ENCODE peak calls at places on chromosomes 13 and 19, in nine cellular contexts. I is effector memory CD4-positive, alpha-beta T cell; Z is fibroblast of lung; B is heart right ventricle; M is A549; U is left ventricle myocardium inferior; C is adrenal gland; E is breast epithelium; X is right cardiac atrium. D is an unnamed sample.
A peak's percentile ranks its signal among the peaks of the same experiment; 100 is the strongest.

GRCh38 chr13:19573072-19573716 is 11.9 kb upstream of the TPTE2 start:
- DNase-seq in I (no peak), Z (no peak), B (no peak), M (no peak), U (no peak), C (no peak), E (no peak), X (no peak), D (no peak)

GRCh38 chr19:15840833-15841232 is 25.4 kb upstream of the OR10H1 start:
- DNase-seq in I (no peak), Z (no peak), B (no peak), M (no peak), U (no peak), C (no peak), E (no peak), X (no peak), D (no peak)

GRCh38 chr19:36139473-36140288 is at the start of gene CAPNS1:
- DNase-seq in I (peak; percentile 87), Z (peak; percentile 94), B (peak; percentile 98), M (peak; percentile 99), U (peak; percentile 99), C (peak; percentile 97), E (peak; percentile 96), X (peak; percentile 99), D (peak; percentile 98)

GRCh38 chr13:53028637-53029121 is at the start of gene OLFM4:
- DNase-seq in I (no peak), Z (no peak), B (no peak), M (no peak), U (no peak), C (no peak), E (no peak), X (no peak), D (no peak)

GRCh38 chr13:27857271-27857670 is 62.5 kb upstream of the PDX1 start:
- DNase-seq in I (no peak), Z (no peak), B (no peak), M (no peak), U (no peak), C (no peak), E (no peak), X (no peak), D (no peak)

GRCh38 chr13:101111894-101112293 is 304.4 kb downstream of the NALCN start:
- DNase-seq in I (no peak), Z (peak; percentile 6), B (no peak), M (no peak), U (no peak), C (no peak), E (no peak), X (no peak), D (no peak)

GRCh38 chr13:105063676-105064075 is 1471.8 kb downstream of the EFNB2 start:
- DNase-seq in I (no peak), Z (no peak), B (no peak), M (no peak), U (no peak), C (no peak), E (no peak), X (no peak), D (no peak)

GRCh38 chr19:3586124-3586626 is 897 bp downstream of the GIPC3 start:
- DNase-seq in I (no peak), Z (no peak), B (no peak), M (no peak), U (no peak), C (no peak), E (no peak), X (peak; percentile 70), D (no peak)

GRCh38 chr19:17889609-17890214 is 18.0 kb downstream of the SLC5A5 start:
- DNase-seq in I (no peak), Z (peak; percentile 46), B (peak; percentile 13), M (peak; percentile 40), U (no peak), C (peak; percentile 42), E (no peak), X (no peak), D (peak; percentile 34)

GRCh38 chr19:31128291-31128690 is 220.9 kb downstream of the TSHZ3 start:
- DNase-seq in I (no peak), Z (no peak), B (no peak), M (no peak), U (no peak), C (no peak), E (no peak), X (no peak), D (no peak)

GRCh38 chr19:17680235-17680722 is 7.9 kb downstream of the UNC13A start:
- DNase-seq in I (peak; percentile 22), Z (peak; percentile 42), B (peak; percentile 88), M (peak; percentile 71), U (peak; percentile 82), C (peak; percentile 84), E (no peak), X (peak; percentile 92), D (peak; percentile 35)

GRCh38 chr13:59671853-59672252 is 491.9 kb downstream of the DIAPH3 start:
- DNase-seq in I (no peak), Z (peak; percentile 26), B (no peak), M (no peak), U (no peak), C (peak; percentile 23), E (no peak), X (no peak), D (no peak)

GRCh38 chr19:39167461-39168257 is 29.1 kb upstream of the NCCRP1 start:
- DNase-seq in I (no peak), Z (no peak), B (no peak), M (no peak), U (no peak), C (no peak), E (peak; percentile 89), X (no peak), D (peak; percentile 93)
- H3K27ac ChIP-seq in I (no peak overlapping the region), Z (no peak overlapping the region), B (no peak overlapping the region), M (no peak overlapping the region), U (peak overlapping the region; percentile 54), C (no peak overlapping the region), E (peak overlapping the region; percentile 84), X (no peak overlapping the region), D (peak overlapping the region; percentile 94)

GRCh38 chr19:53381376-53381775 is 13.6 kb upstream of the ZNF765 start:
- DNase-seq in I (no peak), Z (no peak), B (no peak), M (no peak), U (no peak), C (no peak), E (no peak), X (no peak), D (no peak)
- H3K9me3 ChIP-seq in I (peaks cover 66% of the 10 kb centered on the region), Z (no peaks in the 10 kb centered on the region), B (peaks cover 52% of the 10 kb centered on the region), M (peaks cover 91% of the 10 kb centered on the region), U (peaks cover 45% of the 10 kb centered on the region), C (peaks cover 17% of the 10 kb centered on the region), E (peaks cover 50% of the 10 kb centered on the region), X (no peaks in the 10 kb centered on the region), D (no peaks in the 10 kb centered on the region)

GRCh38 chr13:91357613-91358383 is 10.3 kb downstream of the MIR17HG start:
- DNase-seq in I (no peak), Z (no peak), B (no peak), M (no peak), U (no peak), C (no peak), E (no peak), X (no peak), D (no peak)

GRCh38 chr13:91359071-91359470 is 11.6 kb downstream of the MIR17HG start:
- DNase-seq in I (no peak), Z (no peak), B (no peak), M (no peak), U (no peak), C (no peak), E (no peak), X (no peak), D (no peak)

GRCh38 chr13:91356919-91357612 is 9.6 kb downstream of the MIR17HG start:
- DNase-seq in I (no peak), Z (no peak), B (no peak), M (no peak), U (no peak), C (no peak), E (no peak), X (no peak), D (no peak)

GRCh38 chr13:91359566-91359965 is 12.1 kb downstream of the MIR17HG start:
- DNase-seq in I (no peak), Z (no peak), B (no peak), M (no peak), U (no peak), C (no peak), E (no peak), X (no peak), D (no peak)

GRCh38 chr13:91358384-91358776 is 10.9 kb downstream of the MIR17HG start:
- DNase-seq in I (no peak), Z (no peak), B (no peak), M (no peak), U (no peak), C (no peak), E (no peak), X (no peak), D (no peak)
- H3K4me1 ChIP-seq in I (no peaks in the 10 kb centered on the region), Z (no peaks in the 10 kb centered on the region), B (peaks cover 6% of the 10 kb centered on the region), M (peaks cover 26% of the 10 kb centered on the region), U (peaks cover 8% of the 10 kb centered on the region), C (peaks cover 6% of the 10 kb centered on the region), E (no peaks in the 10 kb centered on the region), X (no peaks in the 10 kb centered on the region), D (peaks cover 9% of the 10 kb centered on the region)

GRCh38 chr19:48365602-48366001 is 1.4 kb downstream of the SYNGR4 start:
- DNase-seq in I (no peak), Z (no peak), B (no peak), M (no peak), U (no peak), C (no peak), E (no peak), X (no peak), D (no peak)

GRCh38 chr19:48371367-48371766 is 7.2 kb downstream of the SYNGR4 start:
- DNase-seq in I (no peak), Z (no peak), B (no peak), M (no peak), U (no peak), C (no peak), E (no peak), X (no peak), D (no peak)

GRCh38 chr19:48370955-48371354 is 6.8 kb downstream of the SYNGR4 start:
- DNase-seq in I (no peak), Z (no peak), B (no peak), M (no peak), U (no peak), C (no peak), E (no peak), X (no peak), D (no peak)

GRCh38 chr19:48367855-48368254 is 3.7 kb downstream of the SYNGR4 start:
- DNase-seq in I (no peak), Z (no peak), B (no peak), M (no peak), U (no peak), C (no peak), E (no peak), X (no peak), D (peak; percentile 72)

GRCh38 chr19:48368942-48369341 is 4.8 kb downstream of the SYNGR4 start:
- DNase-seq in I (no peak), Z (no peak), B (no peak), M (no peak), U (no peak), C (no peak), E (no peak), X (no peak), D (peak; percentile 19)
- H3K27ac ChIP-seq in I (no peak overlapping the region), Z (no peak overlapping the region), B (no peak overlapping the region), M (no peak overlapping the region), U (no peak overlapping the region), C (no peak overlapping the region), E (no peak overlapping the region), X (no peak overlapping the region), D (no peak overlapping the region)

GRCh38 chr19:44435441-44435840 is 12.8 kb downstream of the ZNF229 start:
- DNase-seq in I (no peak), Z (no peak), B (no peak), M (no peak), U (no peak), C (no peak), E (no peak), X (no peak), D (no peak)
- H3K9me3 ChIP-seq in I (no peaks in the 10 kb centered on the region), Z (no peaks in the 10 kb centered on the region), B (peaks cover 99% of the 10 kb centered on the region), M (peaks cover 78% of the 10 kb centered on the region), U (peaks cover 100% of the 10 kb centered on the region), C (peaks cover 34% of the 10 kb centered on the region), E (peaks cover 98% of the 10 kb centered on the region), X (peaks cover 20% of the 10 kb centered on the region), D (no peaks in the 10 kb centered on the region)

GRCh38 chr19:33803383-33803782 is 6.7 kb downstream of the KCTD15 start:
- DNase-seq in I (no peak), Z (no peak), B (no peak), M (no peak), U (no peak), C (no peak), E (no peak), X (no peak), D (no peak)
- H3K4me1 ChIP-seq in I (peaks cover 12% of the 10 kb centered on the region), Z (no peaks in the 10 kb centered on the region), B (peaks cover 8% of the 10 kb centered on the region), M (peaks cover 80% of the 10 kb centered on the region), U (peaks cover 67% of the 10 kb centered on the region), C (no peaks in the 10 kb centered on the region), E (no peaks in the 10 kb centered on the region), X (peaks cover 5% of the 10 kb centered on the region), D (peaks cover 27% of the 10 kb centered on the region)

D was measured in thyroid gland.